ENCODE peak calls at places on chromosomes 13 and 19, in six cellular contexts. U, B, C, O, T and Y are unnamed samples.

GRCh38 chr13:81872581-81872980 is 1531.7 kb upstream of the SPRY2 start:
- DNase-seq in O (peak; percentile 11), U (no peak), T (no peak), C (no peak), B (no peak), Y (no peak)

GRCh38 chr19:2602391-2603181 is 99.9 kb downstream of the GNG7 start:
- DNase-seq in O (no peak), U (peak; percentile 98), B (peak; percentile 81), C (peak; percentile 59), T (peak; percentile 66), Y (peak; percentile 77)

GRCh38 chr19:15776991-15777787 is 10.3 kb upstream of the OR10H5 start:
- DNase-seq in B (no peak), O (no peak), U (no peak), T (no peak), C (no peak), Y (no peak)

GRCh38 chr13:110306960-110307696 is at the start of the genes COL4A1 and COL4A2:
- DNase-seq in O (no peak), C (peak; percentile 48), B (peak; percentile 77), T (no peak), U (peak; percentile 87), Y (no peak)

GRCh38 chr13:44879452-44880058 is 109.7 kb downstream of the NUFIP1 start:
- DNase-seq in U (no peak), B (no peak), C (peak; percentile 34), O (no peak), T (no peak), Y (no peak)

GRCh38 chr19:28737021-28737525 is 475.9 kb downstream of the UQCRFS1 start:
- DNase-seq in C (no peak), O (peak; percentile 14), T (peak; percentile 39), B (no peak), U (no peak), Y (no peak)

GRCh38 chr13:85738696-85739320 is 60.4 kb downstream of the SLITRK6 start:
- DNase-seq in T (no peak), B (no peak), C (no peak), O (no peak), U (no peak), Y (no peak)

GRCh38 chr13:56906909-56907308 is 233.8 kb upstream of the PRR20A start:
- DNase-seq in T (no peak), O (no peak), B (no peak), U (no peak), C (no peak), Y (no peak)

GRCh38 chr19:48967346-48968178 is 2.5 kb downstream of the FTL start:
- DNase-seq in B (no peak), C (no peak), U (no peak), O (no peak), T (peak; percentile 48), Y (no peak)

GRCh38 chr19:54287456-54287855 is 6.5 kb upstream of the LILRB2 start:
- DNase-seq in C (no peak), B (no peak), U (no peak), O (no peak), T (no peak), Y (no peak)

GRCh38 chr19:45331411-45331810 is 8.7 kb upstream of the CKM start:
- DNase-seq in T (no peak), B (no peak), O (no peak), U (no peak), C (no peak), Y (no peak)

GRCh38 chr19:41330476-41330875 is 20.5 kb downstream of the CCDC97 start:
- DNase-seq in O (no peak), T (no peak), U (no peak), B (no peak), C (no peak), Y (no peak)

GRCh38 chr13:39417643-39418042 is 185.3 kb downstream of the LHFPL6 start:
- DNase-seq in C (no peak), U (no peak), B (no peak), O (no peak), T (peak; percentile 28), Y (no peak)

GRCh38 chr13:112767506-112768471 is 78.0 kb downstream of the ATP11A start:
- DNase-seq in B (no peak), T (no peak), U (no peak), C (peak; percentile 49), O (no peak), Y (no peak)

GRCh38 chr13:60090579-60090978 is 73.1 kb downstream of the DIAPH3 start:
- DNase-seq in T (no peak), U (no peak), O (no peak), B (no peak), C (no peak), Y (no peak)

GRCh38 chr19:50415661-50416033 is 3.1 kb upstream of the SPIB start:
- DNase-seq in O (no peak), C (peak; percentile 79), U (no peak), B (no peak), T (peak; percentile 8), Y (peak; percentile 49)

GRCh38 chr19:3818479-3818878 is 32.3 kb upstream of the MATK start:
- DNase-seq in O (no peak), U (no peak), T (no peak), C (no peak), B (no peak), Y (no peak)

GRCh38 chr19:3142292-3142670 is 6.4 kb downstream of the GNA15 start:
- DNase-seq in O (no peak), C (no peak), T (no peak), B (no peak), U (no peak), Y (no peak)

GRCh38 chr19:10286803-10287737 is at the start of gene ICAM4:
- DNase-seq in B (no peak), T (no peak), U (no peak), O (no peak), C (peak; percentile 67), Y (peak; percentile 81)

GRCh38 chr19:46580247-46580646 is 20.9 kb upstream of the CALM3 start:
- DNase-seq in B (no peak), T (no peak), C (no peak), U (no peak), O (no peak), Y (no peak)

GRCh38 chr13:24135674-24136300 is 24.7 kb upstream of the SPATA13 start:
- DNase-seq in T (no peak), U (no peak), O (no peak), C (no peak), B (no peak), Y (no peak)

GRCh38 chr13:110524484-110525254 is 36.9 kb downstream of the RAB20 start:
- DNase-seq in O (peak; percentile 40), T (no peak), B (peak; percentile 66), C (peak; percentile 81), U (no peak), Y (peak; percentile 62)

GRCh38 chr19:33143897-33144405 is 12.0 kb downstream of the WDR88 start:
- DNase-seq in T (peak; percentile 64), C (peak; percentile 55), O (peak; percentile 12), U (no peak), B (peak; percentile 76), Y (peak; percentile 73)